ENCODE peak calls at places on chromosomes 6 and 20, in ten cellular contexts. One of them, this sample, is unnamed.

GRCh38 chr6:89702349-89702748 is 63.8 kb upstream of the LYRM2 start:
- DNase-seq in MM.1S: no peak
- DNase-seq in astrocyte of the cerebellum: no peak
- DNase-seq in H54: no peak
- DNase-seq in fibroblast of lung: no peak
- DNase-seq in NCI-H1105: no peak
- DNase-seq in epithelial cell of esophagus: no peak
- DNase-seq in occipital lobe: no peak
- DNase-seq in endothelial cell: no peak
- DNase-seq in type B pancreatic cell: no peak
- DNase-seq in this sample: no peak

GRCh38 chr6:3585320-3585935 is 128.6 kb upstream of the SLC22A23 start:
- DNase-seq in MM.1S: no peak
- DNase-seq in astrocyte of the cerebellum: no peak
- DNase-seq in H54: no peak
- DNase-seq in fibroblast of lung: peak
- DNase-seq in NCI-H1105: no peak
- DNase-seq in epithelial cell of esophagus: peak
- DNase-seq in occipital lobe: no peak
- DNase-seq in endothelial cell: no peak
- DNase-seq in type B pancreatic cell: no peak
- DNase-seq in this sample: peak

GRCh38 chr20:36482044-36482473 is 59.3 kb upstream of the MYL9 start:
- DNase-seq in MM.1S: no peak
- DNase-seq in astrocyte of the cerebellum: no peak
- DNase-seq in H54: no peak
- DNase-seq in fibroblast of lung: no peak
- DNase-seq in NCI-H1105: peak
- DNase-seq in epithelial cell of esophagus: no peak
- DNase-seq in occipital lobe: peak
- DNase-seq in endothelial cell: no peak
- DNase-seq in type B pancreatic cell: no peak
- DNase-seq in this sample: no peak

GRCh38 chr6:37792457-37793039 is 27.0 kb upstream of the ZFAND3 start:
- DNase-seq in MM.1S: no peak
- DNase-seq in astrocyte of the cerebellum: no peak
- DNase-seq in H54: no peak
- DNase-seq in fibroblast of lung: no peak
- DNase-seq in NCI-H1105: no peak
- DNase-seq in epithelial cell of esophagus: no peak
- DNase-seq in occipital lobe: no peak
- DNase-seq in endothelial cell: no peak
- DNase-seq in type B pancreatic cell: no peak
- DNase-seq in this sample: no peak

GRCh38 chr20:58888521-58889333 is 36.2 kb downstream of the GNAS start:
- DNase-seq in MM.1S: peak
- DNase-seq in astrocyte of the cerebellum: no peak
- DNase-seq in H54: peak
- DNase-seq in fibroblast of lung: peak
- DNase-seq in NCI-H1105: peak
- DNase-seq in epithelial cell of esophagus: peak
- DNase-seq in occipital lobe: peak
- DNase-seq in endothelial cell: peak
- DNase-seq in type B pancreatic cell: peak
- DNase-seq in this sample: peak

GRCh38 chr20:40646321-40647212 is 42.5 kb downstream of the MAFB start:
- DNase-seq in MM.1S: no peak
- DNase-seq in astrocyte of the cerebellum: no peak
- DNase-seq in H54: no peak
- DNase-seq in fibroblast of lung: no peak
- DNase-seq in NCI-H1105: peak
- DNase-seq in epithelial cell of esophagus: no peak
- DNase-seq in occipital lobe: no peak
- DNase-seq in endothelial cell: peak
- DNase-seq in type B pancreatic cell: no peak
- DNase-seq in this sample: no peak

GRCh38 chr6:2810092-2810671 is 31.5 kb downstream of the SERPINB1 start:
- DNase-seq in MM.1S: no peak
- DNase-seq in astrocyte of the cerebellum: no peak
- DNase-seq in H54: no peak
- DNase-seq in fibroblast of lung: no peak
- DNase-seq in NCI-H1105: no peak
- DNase-seq in epithelial cell of esophagus: peak
- DNase-seq in occipital lobe: no peak
- DNase-seq in endothelial cell: no peak
- DNase-seq in type B pancreatic cell: no peak
- DNase-seq in this sample: peak

GRCh38 chr20:62611012-62611411 is 31.3 kb upstream of the SLCO4A1 start:
- DNase-seq in MM.1S: no peak
- DNase-seq in astrocyte of the cerebellum: no peak
- DNase-seq in H54: no peak
- DNase-seq in fibroblast of lung: no peak
- DNase-seq in NCI-H1105: no peak
- DNase-seq in epithelial cell of esophagus: no peak
- DNase-seq in occipital lobe: no peak
- DNase-seq in endothelial cell: no peak
- DNase-seq in type B pancreatic cell: no peak
- DNase-seq in this sample: no peak

GRCh38 chr6:134701301-134701700 is 248.6 kb downstream of the ALDH8A1 start:
- DNase-seq in MM.1S: no peak
- DNase-seq in astrocyte of the cerebellum: no peak
- DNase-seq in H54: no peak
- DNase-seq in fibroblast of lung: no peak
- DNase-seq in NCI-H1105: no peak
- DNase-seq in epithelial cell of esophagus: no peak
- DNase-seq in occipital lobe: no peak
- DNase-seq in endothelial cell: no peak
- DNase-seq in type B pancreatic cell: no peak
- DNase-seq in this sample: no peak